ENCODE peak calls at places on chromosomes 5 and 9, in seven cellular contexts. One of them, this sample, is unnamed.

GRCh38 chr9:98215266-98215665 is 22.8 kb upstream of the CORO2A start:
- DNase-seq in tibial nerve: no peak
- DNase-seq in MM.1S: no peak
- DNase-seq in AG04450: no peak
- DNase-seq in psoas muscle: no peak
- DNase-seq in CD8-positive, alpha-beta T cell: no peak
- DNase-seq in uterus: no peak
- DNase-seq in this sample: no peak

GRCh38 chr9:133160742-133161541 is 2.8 kb downstream of the GBGT1 start:
- DNase-seq in uterus: peak
- DNase-seq in psoas muscle: peak
- DNase-seq in AG04450: no peak
- DNase-seq in tibial nerve: peak
- DNase-seq in CD8-positive, alpha-beta T cell: peak
- DNase-seq in MM.1S: peak
- DNase-seq in this sample: no peak

GRCh38 chr5:111223086-111223789 is 946 bp upstream of the CAMK4 start:
- DNase-seq in AG04450: no peak
- DNase-seq in uterus: no peak
- DNase-seq in MM.1S: no peak
- DNase-seq in psoas muscle: no peak
- DNase-seq in CD8-positive, alpha-beta T cell: no peak
- DNase-seq in tibial nerve: no peak
- DNase-seq in this sample: no peak

GRCh38 chr5:127885176-127885575 is 182.0 kb downstream of the CCDC192 start:
- DNase-seq in MM.1S: no peak
- DNase-seq in psoas muscle: no peak
- DNase-seq in AG04450: no peak
- DNase-seq in CD8-positive, alpha-beta T cell: no peak
- DNase-seq in tibial nerve: no peak
- DNase-seq in uterus: no peak
- DNase-seq in this sample: no peak

GRCh38 chr5:42586625-42587024 is 163.4 kb downstream of the GHR start:
- DNase-seq in psoas muscle: peak
- DNase-seq in tibial nerve: no peak
- DNase-seq in uterus: peak
- DNase-seq in CD8-positive, alpha-beta T cell: no peak
- DNase-seq in AG04450: no peak
- DNase-seq in MM.1S: no peak
- DNase-seq in this sample: no peak

GRCh38 chr9:2066312-2067273 is 51.4 kb downstream of the SMARCA2 start:
- DNase-seq in tibial nerve: no peak
- DNase-seq in psoas muscle: no peak
- DNase-seq in uterus: no peak
- DNase-seq in CD8-positive, alpha-beta T cell: no peak
- DNase-seq in MM.1S: no peak
- DNase-seq in AG04450: no peak
- DNase-seq in this sample: no peak

GRCh38 chr5:100043475-100043874 is 491.7 kb upstream of the FAM174A start:
- DNase-seq in AG04450: no peak
- DNase-seq in psoas muscle: no peak
- DNase-seq in CD8-positive, alpha-beta T cell: no peak
- DNase-seq in tibial nerve: no peak
- DNase-seq in MM.1S: no peak
- DNase-seq in uterus: no peak
- DNase-seq in this sample: no peak

GRCh38 chr5:9519537-9519936 is 26.3 kb downstream of the SEMA5A start:
- DNase-seq in psoas muscle: peak
- DNase-seq in tibial nerve: no peak
- DNase-seq in AG04450: no peak
- DNase-seq in CD8-positive, alpha-beta T cell: no peak
- DNase-seq in uterus: peak
- DNase-seq in MM.1S: no peak
- DNase-seq in this sample: no peak

GRCh38 chr5:177122566-177122965 is 11.0 kb upstream of the NSD1 start:
- DNase-seq in psoas muscle: no peak
- DNase-seq in tibial nerve: no peak
- DNase-seq in MM.1S: no peak
- DNase-seq in uterus: no peak
- DNase-seq in AG04450: no peak
- DNase-seq in CD8-positive, alpha-beta T cell: no peak
- DNase-seq in this sample: no peak

GRCh38 chr9:16787724-16788123 is 82.7 kb downstream of the BNC2 start:
- DNase-seq in uterus: no peak
- DNase-seq in CD8-positive, alpha-beta T cell: no peak
- DNase-seq in tibial nerve: no peak
- DNase-seq in MM.1S: no peak
- DNase-seq in psoas muscle: no peak
- DNase-seq in AG04450: no peak
- DNase-seq in this sample: no peak

GRCh38 chr9:32644698-32645097 is 9.2 kb upstream of the TAF1L start:
- DNase-seq in tibial nerve: no peak
- DNase-seq in psoas muscle: no peak
- DNase-seq in AG04450: peak
- DNase-seq in uterus: no peak
- DNase-seq in MM.1S: no peak
- DNase-seq in CD8-positive, alpha-beta T cell: no peak
- DNase-seq in this sample: no peak

GRCh38 chr9:19087601-19088000 is 15.1 kb downstream of the HAUS6 start:
- DNase-seq in tibial nerve: no peak
- DNase-seq in CD8-positive, alpha-beta T cell: no peak
- DNase-seq in AG04450: peak
- DNase-seq in MM.1S: no peak
- DNase-seq in psoas muscle: no peak
- DNase-seq in uterus: no peak
- DNase-seq in this sample: no peak

GRCh38 chr5:62608529-62609511 is 30.2 kb downstream of the LRRC70 start:
- DNase-seq in psoas muscle: no peak
- DNase-seq in tibial nerve: no peak
- DNase-seq in MM.1S: no peak
- DNase-seq in AG04450: no peak
- DNase-seq in CD8-positive, alpha-beta T cell: no peak
- DNase-seq in uterus: no peak
- DNase-seq in this sample: no peak

GRCh38 chr9:120490888-120491595 is 88.9 kb downstream of the CDK5RAP2 start:
- DNase-seq in tibial nerve: no peak
- DNase-seq in CD8-positive, alpha-beta T cell: no peak
- DNase-seq in AG04450: no peak
- DNase-seq in uterus: no peak
- DNase-seq in MM.1S: peak
- DNase-seq in psoas muscle: no peak
- DNase-seq in this sample: no peak

GRCh38 chr5:157167219-157167621 is 1.2 kb upstream of the GARIN3 start:
- DNase-seq in AG04450: no peak
- DNase-seq in MM.1S: peak
- DNase-seq in tibial nerve: no peak
- DNase-seq in CD8-positive, alpha-beta T cell: no peak
- DNase-seq in psoas muscle: no peak
- DNase-seq in uterus: no peak
- DNase-seq in this sample: no peak

GRCh38 chr9:70563437-70564204 is 149.2 kb upstream of the KLF9 start:
- DNase-seq in AG04450: no peak
- DNase-seq in CD8-positive, alpha-beta T cell: peak
- DNase-seq in MM.1S: peak
- DNase-seq in uterus: no peak
- DNase-seq in tibial nerve: no peak
- DNase-seq in psoas muscle: no peak
- DNase-seq in this sample: no peak

GRCh38 chr9:70564464-70565190 is 150.2 kb upstream of the KLF9 start:
- DNase-seq in tibial nerve: no peak
- DNase-seq in MM.1S: no peak
- DNase-seq in psoas muscle: no peak
- DNase-seq in CD8-positive, alpha-beta T cell: no peak
- DNase-seq in AG04450: no peak
- DNase-seq in uterus: no peak
- DNase-seq in this sample: no peak

GRCh38 chr9:70563010-70563409 is 148.6 kb upstream of the KLF9 start:
- DNase-seq in AG04450: no peak
- DNase-seq in tibial nerve: no peak
- DNase-seq in CD8-positive, alpha-beta T cell: no peak
- DNase-seq in MM.1S: no peak
- DNase-seq in uterus: no peak
- DNase-seq in psoas muscle: no peak
- DNase-seq in this sample: no peak

GRCh38 chr9:70561111-70561510 is 146.7 kb upstream of the KLF9 start:
- DNase-seq in AG04450: no peak
- DNase-seq in MM.1S: no peak
- DNase-seq in tibial nerve: no peak
- DNase-seq in CD8-positive, alpha-beta T cell: no peak
- DNase-seq in psoas muscle: no peak
- DNase-seq in uterus: no peak
- DNase-seq in this sample: no peak

GRCh38 chr9:70561805-70562395 is 147.4 kb upstream of the KLF9 start:
- DNase-seq in psoas muscle: no peak
- DNase-seq in tibial nerve: no peak
- DNase-seq in MM.1S: no peak
- DNase-seq in AG04450: no peak
- DNase-seq in CD8-positive, alpha-beta T cell: no peak
- DNase-seq in uterus: no peak
- DNase-seq in this sample: no peak
- H3K27ac ChIP-seq in psoas muscle: peak
- H3K27ac ChIP-seq in tibial nerve: peak
- H3K27ac ChIP-seq in MM.1S: no peak
- H3K27ac ChIP-seq in AG04450: peak
- H3K27ac ChIP-seq in CD8-positive, alpha-beta T cell: no peak
- H3K27ac ChIP-seq in uterus: peak
- H3K27ac ChIP-seq in this sample: no peak

GRCh38 chr5:119287547-119288073 is 68.2 kb upstream of the TNFAIP8 start:
- DNase-seq in CD8-positive, alpha-beta T cell: peak
- DNase-seq in psoas muscle: no peak
- DNase-seq in AG04450: no peak
- DNase-seq in MM.1S: no peak
- DNase-seq in uterus: no peak
- DNase-seq in tibial nerve: no peak
- DNase-seq in this sample: no peak

GRCh38 chr5:119289413-119289812 is 66.4 kb upstream of the TNFAIP8 start:
- DNase-seq in AG04450: no peak
- DNase-seq in MM.1S: no peak
- DNase-seq in uterus: no peak
- DNase-seq in psoas muscle: no peak
- DNase-seq in CD8-positive, alpha-beta T cell: no peak
- DNase-seq in tibial nerve: no peak
- DNase-seq in this sample: no peak

GRCh38 chr5:119290161-119290569 is 65.7 kb upstream of the TNFAIP8 start:
- DNase-seq in tibial nerve: no peak
- DNase-seq in psoas muscle: no peak
- DNase-seq in uterus: no peak
- DNase-seq in MM.1S: peak
- DNase-seq in CD8-positive, alpha-beta T cell: no peak
- DNase-seq in AG04450: no peak
- DNase-seq in this sample: no peak

GRCh38 chr5:119286516-119287488 is 69.0 kb upstream of the TNFAIP8 start:
- DNase-seq in uterus: no peak
- DNase-seq in CD8-positive, alpha-beta T cell: no peak
- DNase-seq in AG04450: no peak
- DNase-seq in MM.1S: no peak
- DNase-seq in tibial nerve: no peak
- DNase-seq in psoas muscle: no peak
- DNase-seq in this sample: no peak

DNA sequence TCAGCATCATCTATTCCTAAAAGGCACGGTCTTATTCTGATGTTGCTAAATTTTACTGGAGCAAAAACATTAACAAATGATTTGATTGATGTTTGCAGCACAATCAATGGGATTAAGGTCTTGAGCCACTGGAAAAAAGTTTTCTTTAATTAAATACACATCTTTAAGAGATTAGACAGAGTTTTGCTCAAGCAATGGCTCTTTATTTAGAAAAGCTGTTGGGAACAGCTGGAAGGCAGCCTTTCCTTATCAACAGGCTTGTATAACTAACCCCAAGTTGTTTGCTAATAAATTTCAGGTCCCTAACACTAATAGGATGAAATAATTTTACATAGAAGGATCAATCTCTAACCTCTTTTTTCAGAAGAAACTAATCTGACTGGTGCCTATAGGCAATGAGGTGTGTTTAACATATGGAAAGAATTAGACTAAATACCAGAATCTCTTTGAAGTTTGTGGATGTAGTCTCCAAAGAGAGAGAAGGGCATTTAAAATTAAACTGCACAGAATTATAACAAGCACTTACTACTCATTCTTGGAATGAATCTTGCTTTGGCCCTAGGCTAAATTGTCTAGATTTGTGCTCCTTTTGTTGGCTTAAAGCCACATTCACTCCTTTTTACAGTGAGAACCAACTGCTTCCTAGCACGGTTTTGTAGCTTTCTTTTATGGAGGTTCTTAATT is 67.3 kb upstream of the TNFAIP8 start:
- DNase-seq in uterus: no peak
- DNase-seq in AG04450: no peak
- DNase-seq in tibial nerve: no peak
- DNase-seq in psoas muscle: no peak
- DNase-seq in CD8-positive, alpha-beta T cell: no peak
- DNase-seq in MM.1S: no peak
- DNase-seq in this sample: no peak
- H3K27ac ChIP-seq in uterus: no peak
- H3K27ac ChIP-seq in AG04450: no peak
- H3K27ac ChIP-seq in tibial nerve: no peak
- H3K27ac ChIP-seq in psoas muscle: no peak
- H3K27ac ChIP-seq in CD8-positive, alpha-beta T cell: peak
- H3K27ac ChIP-seq in MM.1S: no peak
- H3K27ac ChIP-seq in this sample: no peak

DNA sequence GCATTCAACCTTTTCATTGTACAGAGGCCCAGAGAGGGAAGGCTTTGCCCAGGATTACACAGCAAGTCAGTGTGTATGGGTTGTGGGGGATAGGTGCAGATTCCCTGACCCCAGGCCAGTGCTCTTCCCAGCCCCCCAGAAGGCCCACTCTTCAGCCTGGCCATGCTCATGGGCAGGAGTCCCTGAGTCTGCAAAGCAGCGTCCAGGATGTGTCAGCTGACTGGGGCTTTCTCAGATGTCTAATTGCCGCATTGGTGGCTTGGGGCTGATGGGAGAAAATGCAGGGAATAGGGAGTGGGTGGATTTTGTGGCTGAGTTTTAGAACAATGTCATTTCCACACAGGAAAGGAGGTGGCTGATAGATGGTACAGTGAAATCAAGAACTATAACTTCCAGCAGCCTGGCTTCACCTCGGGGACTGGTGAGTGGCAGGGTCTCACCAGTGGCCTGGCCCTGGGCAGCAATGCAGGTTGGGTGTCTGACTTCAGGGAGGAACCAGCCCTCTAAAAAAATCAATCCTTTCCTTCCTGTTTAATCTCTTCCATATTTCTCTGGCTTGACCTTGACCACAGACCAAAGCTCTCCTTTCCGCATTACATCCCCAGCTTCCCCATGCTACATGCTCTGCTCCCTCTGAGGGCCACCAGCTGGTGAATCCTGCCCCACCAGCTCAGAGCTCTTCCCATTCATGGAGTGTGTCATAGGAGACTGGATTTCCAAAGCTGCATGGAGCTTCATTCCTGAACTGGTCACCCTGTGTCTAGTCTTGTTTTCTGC is 14.2 kb downstream of the GLIPR2 start:
- DNase-seq in uterus: no peak
- DNase-seq in psoas muscle: no peak
- DNase-seq in AG04450: no peak
- DNase-seq in MM.1S: no peak
- DNase-seq in CD8-positive, alpha-beta T cell: no peak
- DNase-seq in tibial nerve: no peak
- DNase-seq in this sample: no peak
- H3K27ac ChIP-seq in uterus: peak
- H3K27ac ChIP-seq in psoas muscle: no peak
- H3K27ac ChIP-seq in AG04450: no peak
- H3K27ac ChIP-seq in MM.1S: peak
- H3K27ac ChIP-seq in CD8-positive, alpha-beta T cell: peak
- H3K27ac ChIP-seq in tibial nerve: peak
- H3K27ac ChIP-seq in this sample: peak

GRCh38 chr9:129480227-129480626 is 140.7 kb downstream of the C9orf50 start:
- DNase-seq in tibial nerve: no peak
- DNase-seq in psoas muscle: no peak
- DNase-seq in MM.1S: no peak
- DNase-seq in CD8-positive, alpha-beta T cell: no peak
- DNase-seq in AG04450: no peak
- DNase-seq in uterus: no peak
- DNase-seq in this sample: no peak
- H3K27ac ChIP-seq in tibial nerve: peak
- H3K27ac ChIP-seq in psoas muscle: peak
- H3K27ac ChIP-seq in MM.1S: no peak
- H3K27ac ChIP-seq in CD8-positive, alpha-beta T cell: no peak
- H3K27ac ChIP-seq in AG04450: no peak
- H3K27ac ChIP-seq in uterus: peak
- H3K27ac ChIP-seq in this sample: peak

This sample was measured in dorsolateral prefrontal cortex.